ENCODE peak calls at places on chromosomes 6 and 20, in eight cellular contexts. One of them, this sample, is unnamed.

GRCh38 chr20:38117635-38118034 is 47.4 kb downstream of the TGM2 start:
- DNase-seq in H1: no peak
- DNase-seq in transverse colon: no peak
- DNase-seq in stomach: no peak
- DNase-seq in tibial nerve: no peak
- DNase-seq in SK-N-SH: no peak
- DNase-seq in HepG2: peak; percentile 70
- DNase-seq in sigmoid colon: no peak
- DNase-seq in this sample: no peak

GRCh38 chr6:168315626-168316025 is 4.0 kb downstream of the DACT2 start:
- DNase-seq in H1: no peak
- DNase-seq in transverse colon: no peak
- DNase-seq in stomach: no peak
- DNase-seq in tibial nerve: no peak
- DNase-seq in SK-N-SH: no peak
- DNase-seq in HepG2: no peak
- DNase-seq in sigmoid colon: no peak
- DNase-seq in this sample: no peak

GRCh38 chr6:157690441-157691210 is 132.4 kb upstream of the SNX9 start:
- DNase-seq in H1: no peak
- DNase-seq in transverse colon: no peak
- DNase-seq in stomach: no peak
- DNase-seq in tibial nerve: no peak
- DNase-seq in SK-N-SH: no peak
- DNase-seq in HepG2: no peak
- DNase-seq in sigmoid colon: peak; percentile 15
- DNase-seq in this sample: no peak

GRCh38 chr6:137926207-137926731 is 59.2 kb downstream of the TNFAIP3 start:
- DNase-seq in H1: no peak
- DNase-seq in transverse colon: no peak
- DNase-seq in stomach: no peak
- DNase-seq in tibial nerve: peak; percentile 43
- DNase-seq in SK-N-SH: no peak
- DNase-seq in HepG2: no peak
- DNase-seq in sigmoid colon: no peak
- DNase-seq in this sample: no peak

GRCh38 chr6:157635388-157636244 is 187.4 kb upstream of the SNX9 start:
- DNase-seq in H1: no peak
- DNase-seq in transverse colon: no peak
- DNase-seq in stomach: no peak
- DNase-seq in tibial nerve: no peak
- DNase-seq in SK-N-SH: no peak
- DNase-seq in HepG2: no peak
- DNase-seq in sigmoid colon: peak; percentile 41
- DNase-seq in this sample: peak; percentile 64

GRCh38 chr6:125097186-125097585 is 56.4 kb upstream of the TPD52L1 start:
- DNase-seq in H1: no peak
- DNase-seq in transverse colon: no peak
- DNase-seq in stomach: no peak
- DNase-seq in tibial nerve: no peak
- DNase-seq in SK-N-SH: no peak
- DNase-seq in HepG2: no peak
- DNase-seq in sigmoid colon: no peak
- DNase-seq in this sample: no peak

GRCh38 chr6:119738425-119738824 is 388.9 kb upstream of the MAN1A1 start:
- DNase-seq in H1: no peak
- DNase-seq in transverse colon: no peak
- DNase-seq in stomach: no peak
- DNase-seq in tibial nerve: no peak
- DNase-seq in SK-N-SH: no peak
- DNase-seq in HepG2: no peak
- DNase-seq in sigmoid colon: no peak
- DNase-seq in this sample: no peak

GRCh38 chr6:163249651-163250101 is 164.8 kb upstream of the QKI start:
- DNase-seq in H1: no peak
- DNase-seq in transverse colon: no peak
- DNase-seq in stomach: no peak
- DNase-seq in tibial nerve: no peak
- DNase-seq in SK-N-SH: no peak
- DNase-seq in HepG2: no peak
- DNase-seq in sigmoid colon: no peak
- DNase-seq in this sample: no peak

GRCh38 chr20:41339957-41340326 is 679 bp upstream of the LPIN3 start:
- DNase-seq in H1: peak; percentile 99
- DNase-seq in transverse colon: peak; percentile 95
- DNase-seq in stomach: peak; percentile 96
- DNase-seq in tibial nerve: peak; percentile 89
- DNase-seq in SK-N-SH: peak; percentile 87
- DNase-seq in HepG2: peak; percentile 81
- DNase-seq in sigmoid colon: peak; percentile 90
- DNase-seq in this sample: peak; percentile 86

GRCh38 chr20:49384437-49385434 is 97.7 kb downstream of the KCNB1 start:
- DNase-seq in H1: peak; percentile 98
- DNase-seq in transverse colon: peak; percentile 71
- DNase-seq in stomach: peak; percentile 59
- DNase-seq in tibial nerve: peak; percentile 68
- DNase-seq in SK-N-SH: peak; percentile 64
- DNase-seq in HepG2: peak; percentile 79
- DNase-seq in sigmoid colon: peak; percentile 83
- DNase-seq in this sample: peak; percentile 65

GRCh38 chr20:48157970-48158369 is 372.7 kb upstream of the SULF2 start:
- DNase-seq in H1: no peak
- DNase-seq in transverse colon: no peak
- DNase-seq in stomach: no peak
- DNase-seq in tibial nerve: peak; percentile 62
- DNase-seq in SK-N-SH: no peak
- DNase-seq in HepG2: no peak
- DNase-seq in sigmoid colon: no peak
- DNase-seq in this sample: peak; percentile 30

GRCh38 chr6:131172237-131172636 is 37.0 kb downstream of the AKAP7 start:
- DNase-seq in H1: no peak
- DNase-seq in transverse colon: no peak
- DNase-seq in stomach: no peak
- DNase-seq in tibial nerve: no peak
- DNase-seq in SK-N-SH: no peak
- DNase-seq in HepG2: no peak
- DNase-seq in sigmoid colon: no peak
- DNase-seq in this sample: no peak

GRCh38 chr20:1479831-1480595 is 11.2 kb downstream of the SIRPB2 start:
- DNase-seq in H1: no peak
- DNase-seq in transverse colon: no peak
- DNase-seq in stomach: no peak
- DNase-seq in tibial nerve: no peak
- DNase-seq in SK-N-SH: no peak
- DNase-seq in HepG2: no peak
- DNase-seq in sigmoid colon: no peak
- DNase-seq in this sample: no peak

GRCh38 chr20:50050660-50051308 is 62.2 kb downstream of the UBE2V1 start:
- DNase-seq in H1: no peak
- DNase-seq in transverse colon: no peak
- DNase-seq in stomach: no peak
- DNase-seq in tibial nerve: no peak
- DNase-seq in SK-N-SH: no peak
- DNase-seq in HepG2: no peak
- DNase-seq in sigmoid colon: no peak
- DNase-seq in this sample: no peak

GRCh38 chr6:42429042-42429574 is 22.6 kb downstream of the TRERF1 start:
- DNase-seq in H1: peak; percentile 36
- DNase-seq in transverse colon: no peak
- DNase-seq in stomach: no peak
- DNase-seq in tibial nerve: no peak
- DNase-seq in SK-N-SH: no peak
- DNase-seq in HepG2: no peak
- DNase-seq in sigmoid colon: no peak
- DNase-seq in this sample: no peak

GRCh38 chr6:21026576-21027273 is 492.5 kb downstream of the CDKAL1 start:
- DNase-seq in H1: no peak
- DNase-seq in transverse colon: no peak
- DNase-seq in stomach: no peak
- DNase-seq in tibial nerve: no peak
- DNase-seq in SK-N-SH: no peak
- DNase-seq in HepG2: no peak
- DNase-seq in sigmoid colon: no peak
- DNase-seq in this sample: no peak
- TF ChIP-seq EP300 in H1: no peak
- TF ChIP-seq EP300 in transverse colon: no peak
- TF ChIP-seq EP300 in stomach: no peak
- TF ChIP-seq EP300 in tibial nerve: no peak
- TF ChIP-seq EP300 in SK-N-SH: peak; percentile 97
- TF ChIP-seq EP300 in HepG2: no peak
- TF ChIP-seq EP300 in sigmoid colon: no peak
- TF ChIP-seq EP300 in this sample: no peak

DNA sequence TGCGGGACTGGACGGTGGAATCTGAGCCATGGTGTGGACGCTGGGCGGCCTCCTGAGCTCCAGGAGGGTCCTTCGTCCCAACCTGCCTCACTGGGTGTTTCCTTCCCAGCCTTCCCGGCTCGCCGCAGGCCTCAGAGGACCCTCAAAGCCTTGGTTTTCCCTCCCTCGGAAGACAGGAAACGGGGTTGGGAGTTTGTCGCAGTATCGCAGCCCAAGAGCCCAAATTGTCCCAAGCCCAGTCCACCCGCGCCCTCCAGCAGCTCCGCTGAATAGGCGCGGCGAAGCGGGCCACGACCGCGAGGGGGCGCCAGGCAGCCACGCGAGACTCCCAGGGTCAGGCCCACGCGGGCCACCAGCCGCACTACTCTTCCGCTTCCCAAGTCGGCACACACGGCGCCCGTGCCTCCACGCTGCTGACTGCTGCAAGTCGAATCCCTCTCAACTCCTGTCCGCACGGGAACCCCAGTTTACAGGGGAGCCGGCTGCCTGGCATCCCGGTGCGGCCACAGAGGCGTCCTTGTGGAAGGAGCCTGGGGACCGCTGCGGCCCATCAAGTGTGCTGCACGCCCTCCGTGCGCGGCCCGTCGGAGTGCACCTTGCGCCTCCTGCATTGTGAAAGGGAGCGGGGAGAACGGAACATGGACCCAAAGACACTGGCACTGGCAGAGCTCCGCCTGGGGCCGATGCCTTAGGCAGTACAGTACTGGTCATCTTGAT is 40.4 kb upstream of the HMGA1 start:
- DNase-seq in H1: peak; percentile 91
- DNase-seq in transverse colon: peak; percentile 89
- DNase-seq in stomach: peak; percentile 90
- DNase-seq in tibial nerve: peak; percentile 86
- DNase-seq in SK-N-SH: peak; percentile 94
- DNase-seq in HepG2: no peak
- DNase-seq in sigmoid colon: peak; percentile 92
- DNase-seq in this sample: peak; percentile 92
- H3K27ac ChIP-seq in H1: no peak overlapping the region
- H3K27ac ChIP-seq in transverse colon: no peak overlapping the region
- H3K27ac ChIP-seq in stomach: peak overlapping the region; percentile 11
- H3K27ac ChIP-seq in tibial nerve: no peak overlapping the region
- H3K27ac ChIP-seq in SK-N-SH: no peak overlapping the region
- H3K27ac ChIP-seq in HepG2: no peak overlapping the region
- H3K27ac ChIP-seq in sigmoid colon: no peak overlapping the region
- H3K27ac ChIP-seq in this sample: no peak overlapping the region

GRCh38 chr6:165659945-165660862 is 2.8 kb downstream of the PDE10A start:
- DNase-seq in H1: peak; percentile 76
- DNase-seq in transverse colon: no peak
- DNase-seq in stomach: no peak
- DNase-seq in tibial nerve: no peak
- DNase-seq in SK-N-SH: peak; percentile 63
- DNase-seq in HepG2: no peak
- DNase-seq in sigmoid colon: no peak
- DNase-seq in this sample: peak; percentile 29

GRCh38 chr6:165662041-165662491 is 975 bp downstream of the PDE10A start:
- DNase-seq in H1: no peak
- DNase-seq in transverse colon: no peak
- DNase-seq in stomach: no peak
- DNase-seq in tibial nerve: no peak
- DNase-seq in SK-N-SH: peak; percentile 70
- DNase-seq in HepG2: no peak
- DNase-seq in sigmoid colon: no peak
- DNase-seq in this sample: no peak

GRCh38 chr6:165661416-165662001 is 1.5 kb downstream of the PDE10A start:
- DNase-seq in H1: peak; percentile 65
- DNase-seq in transverse colon: no peak
- DNase-seq in stomach: no peak
- DNase-seq in tibial nerve: no peak
- DNase-seq in SK-N-SH: peak; percentile 51
- DNase-seq in HepG2: no peak
- DNase-seq in sigmoid colon: no peak
- DNase-seq in this sample: no peak

GRCh38 chr6:165662671-165663282 is at the start of gene PDE10A:
- DNase-seq in H1: peak; percentile 74
- DNase-seq in transverse colon: no peak
- DNase-seq in stomach: peak; percentile 39
- DNase-seq in tibial nerve: peak; percentile 30
- DNase-seq in SK-N-SH: peak; percentile 82
- DNase-seq in HepG2: no peak
- DNase-seq in sigmoid colon: peak; percentile 80
- DNase-seq in this sample: peak; percentile 51

DNA sequence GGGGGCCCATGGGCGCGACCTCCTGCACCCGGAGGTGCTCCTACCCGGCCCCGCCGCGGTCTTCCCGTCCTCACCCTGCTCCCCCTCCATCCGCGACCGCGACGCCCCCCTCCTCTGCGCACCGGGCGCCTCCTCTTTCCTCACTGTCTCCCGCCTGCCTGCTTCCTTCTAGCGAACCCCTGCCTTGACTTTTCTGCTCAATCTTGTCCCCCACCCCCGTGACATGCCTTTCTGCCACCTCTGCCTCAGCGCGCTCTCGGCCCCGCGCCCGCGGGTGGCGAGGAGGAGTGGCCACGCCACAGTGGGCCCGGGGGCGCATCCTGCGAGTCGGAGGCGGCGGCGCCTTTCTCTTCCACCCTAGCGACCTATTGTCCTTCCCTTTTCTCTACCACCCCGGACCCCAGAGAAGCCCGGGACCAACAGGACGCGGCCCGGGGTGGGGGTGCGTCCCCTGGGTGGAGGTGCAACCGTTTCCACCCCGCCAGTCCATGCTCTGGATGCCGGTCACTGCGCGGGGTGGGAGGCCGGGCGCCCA is 2.1 kb downstream of the PDE10A start:
- DNase-seq in H1: peak; percentile 67
- DNase-seq in transverse colon: no peak
- DNase-seq in stomach: no peak
- DNase-seq in tibial nerve: no peak
- DNase-seq in SK-N-SH: no peak
- DNase-seq in HepG2: no peak
- DNase-seq in sigmoid colon: no peak
- DNase-seq in this sample: no peak
- H3K27me3 ChIP-seq in H1: peaks cover 71% of the 10 kb centered on the region
- H3K27me3 ChIP-seq in transverse colon: peaks cover 74% of the 10 kb centered on the region
- H3K27me3 ChIP-seq in stomach: peaks cover 75% of the 10 kb centered on the region
- H3K27me3 ChIP-seq in tibial nerve: peaks cover 71% of the 10 kb centered on the region
- H3K27me3 ChIP-seq in SK-N-SH: peaks cover 45% of the 10 kb centered on the region
- H3K27me3 ChIP-seq in HepG2: peaks cover 14% of the 10 kb centered on the region
- H3K27me3 ChIP-seq in sigmoid colon: peaks cover 59% of the 10 kb centered on the region
- H3K27me3 ChIP-seq in this sample: no peaks in the 10 kb centered on the region

DNA sequence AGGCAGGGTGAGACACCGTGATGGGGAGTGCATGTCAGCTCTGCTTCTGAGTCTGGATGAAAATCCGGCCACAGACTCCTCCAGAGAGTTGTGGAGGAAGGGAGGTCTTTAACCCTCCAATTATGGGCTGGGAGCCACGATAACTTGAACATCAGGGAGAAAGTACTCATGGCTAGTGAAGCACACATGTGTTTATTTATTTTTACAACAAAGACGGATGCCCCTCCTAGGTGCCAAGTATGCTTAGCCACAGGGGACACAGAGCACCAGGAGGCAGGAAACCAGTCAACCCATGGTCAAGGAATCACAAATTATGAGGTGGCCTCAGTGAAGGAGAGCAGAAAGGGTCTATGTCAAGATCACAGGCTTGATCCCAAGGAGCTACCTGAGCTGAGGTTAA is 54.1 kb downstream of the ZNF217 start:
- DNase-seq in H1: no peak
- DNase-seq in transverse colon: no peak
- DNase-seq in stomach: no peak
- DNase-seq in tibial nerve: no peak
- DNase-seq in SK-N-SH: no peak
- DNase-seq in HepG2: no peak
- DNase-seq in sigmoid colon: no peak
- DNase-seq in this sample: no peak
- TF ChIP-seq EP300 in H1: no peak
- TF ChIP-seq EP300 in transverse colon: no peak
- TF ChIP-seq EP300 in stomach: no peak
- TF ChIP-seq EP300 in tibial nerve: no peak
- TF ChIP-seq EP300 in SK-N-SH: no peak
- TF ChIP-seq EP300 in HepG2: no peak
- TF ChIP-seq EP300 in sigmoid colon: no peak
- TF ChIP-seq EP300 in this sample: no peak